ENCODE peak calls at places on chromosomes 6 and 20, in four cellular contexts. G, Y, P and Q are unnamed samples.

GRCh38 chr20:49338061-49338460 is 60.2 kb upstream of the ZNFX1 start:
- DNase-seq in P (no peak), G (no peak), Y (no peak), Q (no peak)

GRCh38 chr6:167795874-167796667 is 30.6 kb upstream of the AFDN start:
- DNase-seq in P (no peak), Y (peak), G (peak), Q (no peak)

GRCh38 chr6:69780585-69781178 is 16.1 kb downstream of the LMBRD1 start:
- DNase-seq in G (no peak), Y (peak), P (no peak), Q (no peak)

GRCh38 chr6:136947037-136947436 is 24.9 kb downstream of the SLC35D3 start:
- DNase-seq in G (no peak), Y (no peak), P (no peak), Q (no peak)

GRCh38 chr20:37245181-37245580 is 16.4 kb downstream of the GHRH start:
- DNase-seq in Y (no peak), P (no peak), G (no peak), Q (no peak)

GRCh38 chr6:105618247-105618646 is 215.4 kb upstream of the PREP start:
- DNase-seq in G (no peak), P (no peak), Y (no peak), Q (no peak)

GRCh38 chr20:48846516-48847492 is 19.0 kb upstream of the PREX1 start:
- DNase-seq in G (no peak), Y (no peak), P (no peak), Q (no peak)

GRCh38 chr20:2349801-2350200 is 30.9 kb upstream of the TGM6 start:
- DNase-seq in Y (no peak), P (no peak), G (no peak), Q (no peak)

GRCh38 chr6:71402101-71402500 is 113.5 kb downstream of the OGFRL1 start:
- DNase-seq in G (no peak), P (no peak), Y (no peak), Q (no peak)

GRCh38 chr20:50645253-50646068 is 45.9 kb downstream of the RIPOR3 start:
- DNase-seq in Y (peak), P (no peak), G (no peak), Q (peak)

GRCh38 chr6:110996661-110997060 is 14.8 kb downstream of the RPF2 start:
- DNase-seq in Y (no peak), G (no peak), P (no peak), Q (no peak)

GRCh38 chr20:18506744-18507143 is 996 bp upstream of the SEC23B start:
- DNase-seq in G (no peak), P (peak), Y (no peak), Q (no peak)

GRCh38 chr20:41169791-41170351 is 32.5 kb downstream of the PLCG1 start:
- DNase-seq in G (peak), P (no peak), Y (no peak), Q (no peak)

GRCh38 chr6:85321926-85322325 is 128.0 kb upstream of the NT5E start:
- DNase-seq in G (no peak), Y (no peak), P (no peak), Q (no peak)

GRCh38 chr20:59498291-59498690 is 106.0 kb upstream of the PHACTR3 start:
- DNase-seq in P (no peak), G (no peak), Y (no peak), Q (no peak)

GRCh38 chr6:158972241-158973233 is 27.5 kb downstream of the RSPH3 start:
- DNase-seq in P (no peak), Y (no peak), G (no peak), Q (no peak)

GRCh38 chr20:50278684-50279531 is 88.3 kb downstream of the CEBPB start:
- DNase-seq in Y (peak), G (peak), P (no peak), Q (no peak)

GRCh38 chr6:31042801-31043200 is 32.5 kb downstream of the MUC22 start:
- DNase-seq in Y (peak), P (no peak), G (no peak), Q (peak)

GRCh38 chr20:21516180-21516567 is 2.3 kb upstream of the NKX2-2 start:
- DNase-seq in Y (no peak), P (no peak), G (no peak), Q (no peak)

GRCh38 chr6:142867355-142867801 is 77.6 kb downstream of the HIVEP2 start:
- DNase-seq in Y (no peak), P (no peak), G (no peak), Q (no peak)

GRCh38 chr6:161748535-161749386 is 474.9 kb upstream of the AGPAT4 start:
- DNase-seq in G (no peak), P (no peak), Y (peak), Q (peak)

GRCh38 chr6:169454204-169454871 is 200.7 kb upstream of the THBS2 start:
- DNase-seq in P (no peak), Y (peak), G (no peak), Q (no peak)

GRCh38 chr6:147941143-147941542 is 401.5 kb upstream of the SASH1 start:
- DNase-seq in G (no peak), P (no peak), Y (no peak), Q (no peak)

GRCh38 chr20:20360464-20360863 is 7.4 kb upstream of the INSM1 start:
- DNase-seq in G (no peak), P (no peak), Y (no peak), Q (peak)

GRCh38 chr20:57476641-57477461 is 48.1 kb downstream of the CTCFL start:
- DNase-seq in G (peak), P (no peak), Y (no peak), Q (no peak)

GRCh38 chr6:111061493-111061892 is 25.8 kb upstream of the SLC16A10 start:
- DNase-seq in Y (no peak), P (no peak), G (no peak), Q (no peak)

GRCh38 chr6:16227048-16227562 is 11.3 kb upstream of the GMPR start:
- DNase-seq in Y (no peak), G (no peak), P (no peak), Q (no peak)

GRCh38 chr20:58743076-58743566 is 50.5 kb downstream of the NPEPL1 start:
- DNase-seq in Y (no peak), G (no peak), P (no peak), Q (no peak)

DNA sequence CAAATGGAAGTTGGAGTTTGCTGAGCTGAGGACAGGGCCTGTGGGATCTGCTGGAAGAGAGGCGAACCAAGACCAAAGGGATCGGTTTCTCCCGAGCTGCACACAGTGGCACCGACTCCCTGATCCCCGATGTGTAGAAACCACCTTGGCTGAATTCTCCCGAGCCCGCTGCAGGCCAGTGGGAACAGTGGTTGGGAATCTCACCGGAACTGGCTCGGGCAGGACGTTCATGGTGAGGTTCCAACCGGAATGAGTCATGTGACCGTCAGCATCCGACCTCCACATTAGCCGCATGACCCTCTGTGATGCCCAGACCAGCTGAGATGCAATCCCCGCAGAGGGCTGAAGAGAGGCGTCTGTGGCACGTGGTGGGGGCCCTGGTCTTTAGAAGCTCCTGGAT is 359.1 kb downstream of the TAF4 start:
- DNase-seq in P (no peak), G (no peak), Y (no peak), Q (no peak)
- TF ChIP-seq CTCF in P (no peak), G (no peak), Y (no peak), Q (no peak)

DNA sequence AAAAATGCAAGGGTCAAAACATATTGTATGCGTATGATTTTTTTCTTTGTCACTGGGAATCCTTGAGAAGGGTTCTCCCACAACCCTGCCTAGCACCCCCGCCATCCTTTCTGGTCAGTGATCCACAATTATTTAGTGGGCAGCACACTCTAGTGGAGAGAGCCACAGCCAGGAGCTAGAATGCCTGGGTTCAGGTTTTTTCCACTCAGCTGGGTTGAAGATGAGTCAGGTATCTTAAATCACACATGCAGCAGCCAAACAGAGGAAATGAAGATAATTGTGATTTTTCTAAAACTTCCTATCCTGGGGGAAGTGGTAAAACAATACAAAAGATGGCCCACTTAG is 243.1 kb downstream of the PKHD1 start:
- DNase-seq in P (no peak), G (no peak), Y (no peak), Q (no peak)
- TF ChIP-seq CTCF in P (no peak), G (peak), Y (no peak), Q (peak)

GRCh38 chr20:35663516-35663812 is 1.2 kb downstream of the CPNE1 start:
- DNase-seq in G (no peak), Y (no peak), P (peak), Q (no peak)

GRCh38 chr20:35664544-35665206 is at the start of the genes CPNE1 and RBM12:
- DNase-seq in G (peak), P (peak), Y (peak), Q (peak)

GRCh38 chr20:35662541-35662940 is 2.2 kb downstream of the CPNE1 start:
- DNase-seq in P (no peak), G (no peak), Y (no peak), Q (no peak)

GRCh38 chr20:35665949-35666288 is 1.2 kb upstream of the CPNE1 start:
- DNase-seq in G (no peak), P (no peak), Y (no peak), Q (no peak)

DNA sequence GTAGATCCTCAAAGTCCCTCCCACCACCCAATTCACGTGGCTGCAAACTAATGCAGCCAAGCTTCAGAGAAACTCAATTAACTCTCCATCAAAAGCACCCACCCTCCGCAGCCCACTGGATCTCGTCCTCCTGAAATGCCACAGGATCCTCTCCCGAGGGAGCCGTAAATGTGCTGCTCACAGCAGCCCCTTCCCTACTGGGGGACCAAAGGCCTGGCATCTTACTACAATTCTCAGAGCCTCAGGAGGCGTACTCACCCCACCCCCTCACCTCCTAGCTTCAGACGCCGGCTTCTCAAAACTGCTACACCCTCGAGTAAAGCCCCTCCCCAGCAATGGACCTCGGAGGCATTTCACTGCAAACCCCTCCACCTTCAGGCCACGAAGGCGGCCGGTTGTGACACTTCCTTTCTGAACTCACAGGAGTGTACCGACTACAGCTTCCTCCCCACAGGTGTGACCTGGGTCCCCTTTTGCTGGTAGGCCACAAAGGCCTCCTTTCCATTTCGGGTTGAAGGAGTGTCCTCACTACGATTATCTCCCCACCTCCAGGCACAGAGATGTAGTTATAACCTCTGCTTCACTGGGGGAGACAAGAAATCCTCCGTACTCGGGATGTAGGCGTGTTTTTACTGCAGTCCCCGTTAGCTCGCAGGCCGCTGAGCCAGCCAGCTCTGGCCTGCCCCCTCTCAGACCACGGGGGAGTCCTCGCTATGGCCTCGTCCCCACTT is 722 bp downstream of the CPNE1 start:
- DNase-seq in G (peak), P (peak), Y (peak), Q (peak)
- TF ChIP-seq CTCF in G (no peak), P (no peak), Y (peak), Q (no peak)

DNA sequence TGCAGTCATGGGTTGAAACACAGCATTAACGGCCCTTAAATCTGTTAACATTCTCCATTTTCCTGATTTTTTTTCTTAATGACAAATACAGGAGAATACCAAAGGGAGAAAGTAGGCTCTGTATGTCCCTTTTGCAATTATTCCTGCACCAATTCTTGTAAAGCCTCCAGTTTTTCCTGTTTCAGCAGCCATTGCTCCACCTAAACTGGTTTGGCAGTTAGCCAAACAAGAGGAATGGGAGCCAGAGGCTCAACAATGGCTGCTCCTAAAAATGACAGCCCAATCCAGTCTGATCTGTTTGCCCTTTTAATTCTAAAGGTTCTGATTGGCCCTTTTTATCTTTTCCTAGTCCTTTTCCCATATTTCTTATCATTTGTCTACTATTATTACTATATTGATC is 284.2 kb upstream of the SGK1 start:
- DNase-seq in G (no peak), P (no peak), Y (no peak), Q (no peak)
- TF ChIP-seq CTCF in G (no peak), P (no peak), Y (no peak), Q (no peak)

DNA sequence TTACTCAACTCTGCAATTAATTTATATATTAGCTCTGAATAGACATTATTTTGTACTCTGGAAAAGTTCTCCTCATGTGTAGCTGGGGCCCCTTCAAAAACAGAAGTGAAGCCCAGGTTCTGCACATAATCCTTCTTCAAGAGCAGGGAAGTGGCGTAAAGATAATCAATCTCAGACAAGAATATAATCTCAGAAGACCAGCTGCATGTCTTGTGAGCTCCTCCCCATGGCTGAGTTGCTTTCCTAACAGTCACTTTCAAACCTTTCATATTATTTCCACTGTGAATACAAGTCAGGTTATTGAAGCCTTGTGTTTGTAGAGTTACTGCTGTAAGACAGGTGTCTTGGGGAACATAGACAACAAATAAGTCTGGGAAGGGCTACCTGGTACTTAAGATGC is 691.9 kb downstream of the RFPL4B start:
- DNase-seq in G (no peak), P (no peak), Y (no peak), Q (no peak)
- TF ChIP-seq CTCF in G (no peak), P (no peak), Y (no peak), Q (no peak)

GRCh38 chr6:66930559-66931290 is 1223.7 kb upstream of the EYS start:
- DNase-seq in P (no peak), G (no peak), Y (no peak), Q (no peak)

GRCh38 chr6:66931787-66932186 is 1224.8 kb upstream of the EYS start:
- DNase-seq in Y (no peak), G (no peak), P (no peak), Q (no peak)

GRCh38 chr6:66926060-66926459 is 1219.0 kb upstream of the EYS start:
- DNase-seq in G (no peak), P (no peak), Y (no peak), Q (no peak)
- TF ChIP-seq CTCF in G (no peak), P (no peak), Y (no peak), Q (no peak)